ENCODE peak calls at places on chromosomes 7 and 10, in four cellular contexts. One of them, this sample, is unnamed.

GRCh38 chr7:115195208-115195607 is 273.3 kb downstream of the MDFIC start:
- DNase-seq in A549: no peak
- DNase-seq in NB4: no peak
- DNase-seq in Panc1: no peak
- DNase-seq in this sample: no peak

GRCh38 chr10:109912335-109913282 is 10.7 kb downstream of the XPNPEP1 start:
- DNase-seq in NB4: no peak
- DNase-seq in A549: no peak
- DNase-seq in Panc1: no peak
- DNase-seq in this sample: no peak

GRCh38 chr7:3138206-3138605 is 94.5 kb upstream of the CARD11 start:
- DNase-seq in NB4: no peak
- DNase-seq in A549: no peak
- DNase-seq in Panc1: no peak
- DNase-seq in this sample: no peak

GRCh38 chr7:13874783-13875182 is 114.7 kb downstream of the ETV1 start:
- DNase-seq in A549: no peak
- DNase-seq in Panc1: no peak
- DNase-seq in NB4: no peak
- DNase-seq in this sample: no peak

GRCh38 chr10:11026761-11027160 is 9.1 kb downstream of the CELF2 start:
- DNase-seq in Panc1: no peak
- DNase-seq in A549: no peak
- DNase-seq in NB4: no peak
- DNase-seq in this sample: no peak

GRCh38 chr10:60896033-60896432 is 48.0 kb downstream of the RHOBTB1 start:
- DNase-seq in Panc1: no peak
- DNase-seq in NB4: no peak
- DNase-seq in A549: no peak
- DNase-seq in this sample: no peak

GRCh38 chr7:126774077-126774476 is 478.7 kb downstream of the GRM8 start:
- DNase-seq in Panc1: no peak
- DNase-seq in A549: no peak
- DNase-seq in NB4: peak; percentile 5
- DNase-seq in this sample: no peak

GRCh38 chr7:43039346-43039745 is 73.1 kb upstream of the HECW1 start:
- DNase-seq in Panc1: no peak
- DNase-seq in NB4: peak; percentile 57
- DNase-seq in A549: no peak
- DNase-seq in this sample: no peak

GRCh38 chr10:95542330-95542729 is 18.8 kb downstream of the SORBS1 start:
- DNase-seq in NB4: no peak
- DNase-seq in Panc1: no peak
- DNase-seq in A549: no peak
- DNase-seq in this sample: no peak

GRCh38 chr7:53398566-53398965 is 363.1 kb downstream of the POM121L12 start:
- DNase-seq in A549: no peak
- DNase-seq in NB4: no peak
- DNase-seq in Panc1: no peak
- DNase-seq in this sample: no peak

GRCh38 chr7:127986581-127987461 is 44.4 kb downstream of the LRRC4 start:
- DNase-seq in Panc1: no peak
- DNase-seq in NB4: no peak
- DNase-seq in A549: no peak
- DNase-seq in this sample: no peak

GRCh38 chr10:66564341-66564740 is 361.5 kb upstream of the LRRTM3 start:
- DNase-seq in A549: no peak
- DNase-seq in Panc1: no peak
- DNase-seq in NB4: no peak
- DNase-seq in this sample: no peak

GRCh38 chr10:110008518-110009339 is 945 bp downstream of the ADD3 start:
- DNase-seq in Panc1: no peak
- DNase-seq in A549: peak; percentile 25
- DNase-seq in NB4: peak; percentile 64
- DNase-seq in this sample: peak; percentile 33

GRCh38 chr7:75040512-75040911 is 33.1 kb downstream of the RCC1L start:
- DNase-seq in A549: no peak
- DNase-seq in NB4: no peak
- DNase-seq in Panc1: no peak
- DNase-seq in this sample: no peak

GRCh38 chr10:74988787-74989574 is 122.5 kb upstream of the SAMD8 start:
- DNase-seq in A549: no peak
- DNase-seq in NB4: no peak
- DNase-seq in Panc1: no peak
- DNase-seq in this sample: no peak

GRCh38 chr10:123912466-123913201 is 21.0 kb upstream of the CPXM2 start:
- DNase-seq in A549: no peak
- DNase-seq in Panc1: no peak
- DNase-seq in NB4: no peak
- DNase-seq in this sample: no peak

GRCh38 chr10:24383681-24384106 is 174.8 kb downstream of the KIAA1217 start:
- DNase-seq in A549: peak; percentile 84
- DNase-seq in Panc1: peak; percentile 33
- DNase-seq in NB4: peak; percentile 85
- DNase-seq in this sample: peak; percentile 95

GRCh38 chr7:24755541-24756416 is 1.5 kb downstream of the GSDME start:
- DNase-seq in NB4: peak; percentile 75
- DNase-seq in Panc1: no peak
- DNase-seq in A549: no peak
- DNase-seq in this sample: no peak

GRCh38 chr7:2691223-2691818 is 3.3 kb downstream of the AMZ1 start:
- DNase-seq in Panc1: no peak
- DNase-seq in NB4: no peak
- DNase-seq in A549: no peak
- DNase-seq in this sample: no peak

GRCh38 chr7:106864298-106865081 is 592 bp upstream of the PIK3CG start:
- DNase-seq in Panc1: no peak
- DNase-seq in NB4: peak; percentile 57
- DNase-seq in A549: no peak
- DNase-seq in this sample: no peak

GRCh38 chr10:11527700-11528255 is 83.7 kb downstream of the USP6NL start:
- DNase-seq in Panc1: no peak
- DNase-seq in NB4: no peak
- DNase-seq in A549: no peak
- DNase-seq in this sample: no peak

GRCh38 chr10:21825345-21825744 is 178.2 kb downstream of the DNAJC1 start:
- DNase-seq in NB4: no peak
- DNase-seq in A549: peak; percentile 28
- DNase-seq in Panc1: no peak
- DNase-seq in this sample: no peak

GRCh38 chr10:31036209-31036608 is 4.5 kb upstream of the ZNF438 start:
- DNase-seq in NB4: no peak
- DNase-seq in Panc1: no peak
- DNase-seq in A549: no peak
- DNase-seq in this sample: no peak

GRCh38 chr10:106863549-106863948 is 301.0 kb downstream of the SORCS1 start:
- DNase-seq in NB4: peak; percentile 5
- DNase-seq in Panc1: no peak
- DNase-seq in A549: no peak
- DNase-seq in this sample: no peak

GRCh38 chr7:95865716-95866371 is 93.5 kb downstream of the DYNC1I1 start:
- DNase-seq in Panc1: peak; percentile 22
- DNase-seq in NB4: peak; percentile 31
- DNase-seq in A549: peak; percentile 50
- DNase-seq in this sample: no peak

GRCh38 chr10:3225589-3225988 is 53.0 kb upstream of the PITRM1 start:
- DNase-seq in NB4: no peak
- DNase-seq in A549: peak; percentile 60
- DNase-seq in Panc1: no peak
- DNase-seq in this sample: no peak

GRCh38 chr10:127576751-127577161 is 27.6 kb downstream of the NPS start:
- DNase-seq in A549: no peak
- DNase-seq in Panc1: no peak
- DNase-seq in NB4: no peak
- DNase-seq in this sample: no peak

GRCh38 chr7:30921540-30921930 is 9.9 kb downstream of the AQP1 start:
- DNase-seq in Panc1: no peak
- DNase-seq in NB4: no peak
- DNase-seq in A549: no peak
- DNase-seq in this sample: no peak

GRCh38 chr10:132539431-132539839 is 1.8 kb downstream of the INPP5A start:
- DNase-seq in A549: no peak
- DNase-seq in NB4: no peak
- DNase-seq in Panc1: no peak
- DNase-seq in this sample: no peak

GRCh38 chr7:148590533-148590932 is at the start of gene C7orf33:
- DNase-seq in Panc1: no peak
- DNase-seq in NB4: no peak
- DNase-seq in A549: no peak
- DNase-seq in this sample: no peak

GRCh38 chr10:124149681-124150080 is 56.3 kb upstream of the CHST15 start:
- DNase-seq in A549: no peak
- DNase-seq in Panc1: no peak
- DNase-seq in NB4: no peak
- DNase-seq in this sample: no peak

GRCh38 chr10:3698312-3698711 is 86.7 kb downstream of the KLF6 start:
- DNase-seq in Panc1: no peak
- DNase-seq in NB4: no peak
- DNase-seq in A549: no peak
- DNase-seq in this sample: no peak

GRCh38 chr7:12674053-12674452 is 13.4 kb upstream of the ARL4A start:
- DNase-seq in NB4: no peak
- DNase-seq in Panc1: no peak
- DNase-seq in A549: no peak
- DNase-seq in this sample: no peak

GRCh38 chr7:47373871-47374451 is 207.9 kb downstream of the TNS3 start:
- DNase-seq in A549: no peak
- DNase-seq in Panc1: no peak
- DNase-seq in NB4: no peak
- DNase-seq in this sample: no peak

GRCh38 chr7:41010418-41010817 is 692.5 kb downstream of the INHBA start:
- DNase-seq in Panc1: no peak
- DNase-seq in NB4: peak; percentile 13
- DNase-seq in A549: no peak
- DNase-seq in this sample: no peak

GRCh38 chr10:99235872-99236626 is 397 bp upstream of the HPSE2 start:
- DNase-seq in A549: no peak
- DNase-seq in Panc1: no peak
- DNase-seq in NB4: no peak
- DNase-seq in this sample: no peak

GRCh38 chr7:90629306-90629918 is 33.3 kb downstream of the CDK14 start:
- DNase-seq in NB4: peak; percentile 79
- DNase-seq in Panc1: peak; percentile 36
- DNase-seq in A549: peak; percentile 43
- DNase-seq in this sample: peak; percentile 34

GRCh38 chr7:95330194-95331003 is 6.1 kb upstream of the PON1 start:
- DNase-seq in A549: no peak
- DNase-seq in NB4: peak; percentile 10
- DNase-seq in Panc1: no peak
- DNase-seq in this sample: no peak

GRCh38 chr10:7787150-7787856 is 490 bp downstream of the KIN start:
- DNase-seq in A549: no peak
- DNase-seq in NB4: peak; percentile 11
- DNase-seq in Panc1: no peak
- DNase-seq in this sample: peak; percentile 3

GRCh38 chr7:94223375-94224084 is 171.2 kb upstream of the COL1A2 start:
- DNase-seq in NB4: no peak
- DNase-seq in A549: peak; percentile 75
- DNase-seq in Panc1: peak; percentile 39
- DNase-seq in this sample: peak; percentile 38
- TF ChIP-seq CTCF in NB4: no peak
- TF ChIP-seq CTCF in A549: peak; percentile 62
- TF ChIP-seq CTCF in Panc1: peak; percentile 10
- TF ChIP-seq CTCF in this sample: no peak

GRCh38 chr7:156156734-156157408 is 344.6 kb upstream of the SHH start:
- DNase-seq in A549: peak; percentile 66
- DNase-seq in NB4: peak; percentile 32
- DNase-seq in Panc1: peak; percentile 46
- DNase-seq in this sample: peak; percentile 64
- TF ChIP-seq CTCF in A549: peak; percentile 57
- TF ChIP-seq CTCF in NB4: peak; percentile 32
- TF ChIP-seq CTCF in Panc1: peak; percentile 82
- TF ChIP-seq CTCF in this sample: peak; percentile 42

DNA sequence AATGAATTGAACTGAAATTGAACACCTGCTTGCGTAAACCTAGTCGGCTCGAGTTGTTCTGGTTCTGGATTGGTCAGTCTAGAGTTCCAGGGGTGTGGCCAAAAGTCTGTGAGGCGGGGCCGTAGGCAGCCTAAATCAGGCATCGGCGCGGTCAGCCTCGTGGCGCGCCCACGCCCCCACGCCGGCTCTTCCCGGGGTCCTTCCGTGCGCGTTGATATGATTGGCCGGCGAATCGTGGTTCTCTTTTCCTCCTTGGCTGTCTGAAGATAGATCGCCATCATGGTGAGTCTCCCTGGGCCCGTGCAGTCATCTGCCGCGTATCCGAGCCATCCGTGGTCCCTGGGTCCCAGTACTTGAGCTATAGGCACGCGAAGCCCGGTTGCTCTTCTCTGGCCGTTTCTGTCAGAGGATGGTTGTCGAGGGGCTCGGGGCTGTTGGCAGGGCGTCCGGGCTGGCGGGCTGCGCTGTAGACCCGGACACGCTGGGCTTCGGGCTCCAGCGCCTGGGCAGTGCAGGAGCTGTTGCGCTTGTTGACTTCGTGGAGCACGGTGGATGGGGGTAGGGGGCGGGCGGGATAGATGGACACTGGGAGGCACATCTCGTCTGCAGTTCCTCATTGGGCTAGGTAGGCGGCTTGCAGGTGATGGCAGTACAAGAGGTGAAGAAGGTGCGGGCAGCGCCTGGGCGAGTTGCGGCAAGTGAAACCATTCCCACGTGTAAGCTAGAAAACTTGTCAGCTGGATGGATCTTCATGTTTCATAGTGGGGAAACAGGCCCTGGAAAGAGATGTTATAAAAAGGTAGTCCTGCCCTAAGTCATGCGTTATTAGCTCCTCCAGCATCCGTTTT is at the start of gene RPS24:
- DNase-seq in A549: peak; percentile 98
- DNase-seq in NB4: peak; percentile 99
- DNase-seq in Panc1: peak; percentile 97
- DNase-seq in this sample: peak; percentile 98
- TF ChIP-seq CTCF in A549: no peak
- TF ChIP-seq CTCF in NB4: no peak
- TF ChIP-seq CTCF in Panc1: no peak
- TF ChIP-seq CTCF in this sample: no peak

DNA sequence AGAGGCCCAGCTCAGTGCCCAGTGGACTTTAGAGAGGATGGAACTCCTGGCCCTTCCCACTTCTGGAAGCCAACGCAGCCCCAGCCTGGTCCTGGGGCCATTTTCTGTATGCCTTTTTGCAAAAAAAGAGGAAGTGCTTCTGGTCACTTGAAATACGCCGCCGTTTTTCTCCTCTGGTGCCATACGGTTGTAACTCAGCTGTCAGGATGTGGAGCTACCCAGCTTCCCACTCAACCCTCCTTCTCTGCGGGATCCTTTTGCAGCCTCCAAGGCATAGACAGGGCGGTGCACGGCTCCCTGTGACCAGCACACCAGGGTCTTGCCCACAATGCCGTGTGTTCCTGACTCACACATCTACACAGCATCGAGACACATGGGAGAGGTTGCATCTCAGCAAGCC is 369.6 kb downstream of the TCERG1L start:
- DNase-seq in A549: no peak
- DNase-seq in NB4: peak; percentile 55
- DNase-seq in Panc1: no peak
- DNase-seq in this sample: no peak
- TF ChIP-seq CTCF in A549: no peak
- TF ChIP-seq CTCF in NB4: no peak
- TF ChIP-seq CTCF in Panc1: no peak
- TF ChIP-seq CTCF in this sample: no peak

GRCh38 chr10:119651514-119652327 is 541 bp downstream of the BAG3 start:
- DNase-seq in Panc1: no peak
- DNase-seq in A549: no peak
- DNase-seq in NB4: peak; percentile 31
- DNase-seq in this sample: peak; percentile 3
- TF ChIP-seq CTCF in Panc1: no peak
- TF ChIP-seq CTCF in A549: no peak
- TF ChIP-seq CTCF in NB4: no peak
- TF ChIP-seq CTCF in this sample: no peak